ENCODE peak calls at places on chromosomes 6 and 20, in eight cellular contexts. H, V, Z, G, B, K, P and D are unnamed samples. For H3K9me3, the result is how much of the 10 kb centered on the place peaks cover.

GRCh38 chr6:39430968-39431523 is 108.5 kb upstream of the KCNK16 start:
- DNase-seq in V (peak), Z (peak), B (no peak), H (peak), G (no peak), K (no peak), P (no peak), D (peak)

GRCh38 chr6:148550569-148550968 is 196.3 kb upstream of the UST start:
- DNase-seq in P (no peak), K (no peak), B (no peak), Z (no peak), H (no peak), V (peak), G (no peak), D (no peak)

GRCh38 chr6:90393232-90393884 is 96.7 kb upstream of the BACH2 start:
- DNase-seq in P (peak), Z (peak), B (peak), V (peak), H (peak), G (peak), K (peak), D (no peak)

GRCh38 chr6:158737710-158738615 is 81.2 kb downstream of the EZR start:
- DNase-seq in V (peak), B (peak), Z (peak), G (no peak), P (no peak), K (peak), H (no peak), D (no peak)

GRCh38 chr6:146301760-146302159 is 241.9 kb upstream of the RAB32 start:
- DNase-seq in P (no peak), G (no peak), H (no peak), K (no peak), B (no peak), V (no peak), Z (no peak), D (no peak)

GRCh38 chr6:112330071-112330876 is 16.9 kb upstream of the RFPL4B start:
- DNase-seq in V (peak), Z (peak), K (no peak), P (no peak), B (peak), G (no peak), H (no peak), D (no peak)

GRCh38 chr6:19454296-19454998 is 382.7 kb upstream of the ID4 start:
- DNase-seq in V (no peak), B (no peak), P (no peak), G (no peak), H (no peak), K (no peak), Z (no peak), D (no peak)

GRCh38 chr20:7828437-7828836 is 111.8 kb downstream of the HAO1 start:
- DNase-seq in G (no peak), V (no peak), B (no peak), Z (peak), H (no peak), K (no peak), P (no peak), D (no peak)

GRCh38 chr6:53795254-53795701 is 473 bp downstream of the LRRC1 start:
- DNase-seq in P (no peak), Z (no peak), V (no peak), G (no peak), K (no peak), H (no peak), B (peak), D (no peak)

GRCh38 chr6:118249680-118250079 is 298.4 kb upstream of the PLN start:
- DNase-seq in G (no peak), B (no peak), Z (no peak), V (no peak), K (no peak), H (no peak), P (no peak), D (no peak)

GRCh38 chr6:3769610-3770009 is 18.1 kb upstream of the PXDC1 start:
- DNase-seq in K (no peak), H (no peak), V (peak), Z (peak), P (no peak), G (no peak), B (peak), D (no peak)

GRCh38 chr20:57851025-57851682 is 141.3 kb upstream of the PMEPA1 start:
- DNase-seq in H (no peak), V (no peak), P (no peak), G (no peak), B (no peak), Z (no peak), K (no peak), D (no peak)

GRCh38 chr6:137717074-137718073 is 149.7 kb upstream of the TNFAIP3 start:
- DNase-seq in K (no peak), B (peak), Z (no peak), H (no peak), G (no peak), P (no peak), V (peak), D (no peak)

GRCh38 chr6:162014069-162014811 is 713.3 kb downstream of the PRKN start:
- DNase-seq in B (no peak), G (no peak), K (no peak), H (peak), P (no peak), V (no peak), Z (no peak), D (no peak)

GRCh38 chr6:37244430-37245310 is 12.9 kb upstream of the TBC1D22B start:
- DNase-seq in K (no peak), Z (peak), G (no peak), B (peak), V (peak), H (no peak), P (peak), D (peak)

GRCh38 chr6:17197607-17198006 is 83.6 kb upstream of the RBM24 start:
- DNase-seq in K (no peak), B (no peak), P (no peak), H (no peak), Z (no peak), V (no peak), G (no peak), D (no peak)

GRCh38 chr6:161228911-161229591 is 44.8 kb downstream of the AGPAT4 start:
- DNase-seq in K (no peak), P (no peak), Z (peak), G (no peak), V (peak), H (no peak), B (peak), D (no peak)

GRCh38 chr6:81624443-81624842 is 128.0 kb downstream of the TENT5A start:
- DNase-seq in G (no peak), K (no peak), Z (no peak), V (no peak), B (no peak), H (no peak), P (no peak), D (no peak)

GRCh38 chr20:24765316-24766142 is 183.5 kb upstream of the CST7 start:
- DNase-seq in G (no peak), B (no peak), P (no peak), Z (no peak), V (no peak), H (no peak), K (no peak), D (no peak)

GRCh38 chr6:88840806-88841539 is 122.4 kb downstream of the RNGTT start:
- DNase-seq in B (no peak), K (no peak), P (no peak), H (no peak), G (no peak), V (peak), Z (no peak), D (no peak)

GRCh38 chr20:34375977-34376430 is 12.9 kb downstream of the ITCH start:
- DNase-seq in V (no peak), P (no peak), Z (no peak), B (no peak), K (no peak), H (no peak), G (no peak), D (no peak)

GRCh38 chr20:37898301-37899104 is 4.4 kb upstream of the VSTM2L start:
- DNase-seq in Z (peak), H (no peak), B (peak), P (no peak), V (peak), G (no peak), K (no peak), D (no peak)

DNA sequence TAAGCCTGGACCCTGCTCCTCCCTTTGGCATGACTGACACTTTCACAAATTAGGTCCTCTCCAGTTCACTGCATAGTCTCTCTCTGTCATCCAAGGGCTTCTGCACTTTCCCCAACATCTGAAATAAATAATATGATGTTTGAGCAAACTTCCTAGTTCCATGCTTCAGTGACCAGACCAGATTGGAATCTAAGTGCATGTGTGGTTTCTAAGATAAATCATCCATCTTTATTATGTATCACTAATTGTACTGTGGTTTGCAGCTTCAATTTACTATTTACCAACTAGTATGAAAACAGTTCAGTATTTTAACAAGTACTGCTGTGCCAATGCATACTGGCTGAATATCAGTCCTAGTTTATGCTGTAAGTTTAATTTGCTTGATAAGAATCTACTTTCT is 18.7 kb downstream of the SESN1 start:
- DNase-seq in B (no peak), G (no peak), V (peak), P (no peak), K (no peak), H (no peak), Z (peak), D (no peak)
- H3K4me3 ChIP-seq in B (no peak), G (no peak), V (no peak), P (no peak), K (no peak), H (no peak), Z (no peak), D (no peak)

GRCh38 chr6:33779305-33779704 is 9.6 kb downstream of the LEMD2 start:
- DNase-seq in Z (no peak), P (peak), B (no peak), V (no peak), G (no peak), H (peak), K (no peak), D (no peak)

GRCh38 chr6:33779895-33780294 is 9.0 kb downstream of the LEMD2 start:
- DNase-seq in B (no peak), K (no peak), H (no peak), V (no peak), P (no peak), G (no peak), Z (no peak), D (no peak)

GRCh38 chr6:33782561-33782960 is 6.4 kb downstream of the LEMD2 start:
- DNase-seq in B (no peak), P (no peak), V (no peak), Z (no peak), K (no peak), G (no peak), H (no peak), D (no peak)

GRCh38 chr6:33783781-33784520 is 5.0 kb downstream of the LEMD2 start:
- DNase-seq in H (no peak), K (no peak), B (no peak), G (no peak), Z (peak), V (no peak), P (no peak), D (peak)

DNA sequence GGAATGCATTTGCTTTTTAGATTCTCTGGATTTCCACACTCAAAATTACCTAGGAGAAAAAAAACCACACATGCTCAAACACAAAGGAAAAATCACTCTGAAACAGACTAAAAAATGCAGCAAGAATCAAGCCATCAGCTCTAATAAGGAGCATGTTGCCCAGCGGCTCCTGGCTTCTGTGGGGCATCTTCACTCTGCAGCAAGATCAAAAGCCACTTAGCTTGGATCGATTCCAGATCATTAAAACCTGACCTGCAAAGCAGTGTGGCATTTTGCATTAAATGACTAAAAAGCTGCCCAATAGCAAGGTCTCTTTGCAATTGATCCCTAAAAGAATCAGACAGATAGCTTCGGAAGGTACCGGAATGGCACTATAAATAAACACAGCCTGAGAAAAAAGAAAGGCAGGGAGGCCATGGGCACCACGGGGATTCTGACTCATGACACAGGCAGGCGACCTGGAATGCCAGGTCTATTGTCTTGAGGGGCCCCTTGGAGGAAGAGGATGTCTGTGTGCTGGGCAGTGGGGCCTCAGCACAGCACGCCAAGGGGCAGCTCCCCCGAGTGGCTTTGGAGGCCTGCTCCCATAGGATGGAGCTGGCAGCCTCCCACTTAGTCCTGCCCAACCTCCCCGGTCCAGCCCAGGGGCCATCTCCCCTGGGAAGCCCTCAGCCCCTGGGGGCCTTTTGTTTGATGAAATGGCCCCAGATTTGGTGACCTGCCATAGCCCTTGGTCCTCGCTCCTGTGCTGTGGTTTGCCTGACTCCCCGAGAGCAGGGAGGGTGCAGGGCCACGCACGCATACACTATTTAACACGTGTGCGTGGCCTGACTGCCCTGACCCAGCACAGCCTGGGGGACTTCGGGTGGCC is 7.6 kb downstream of the LEMD2 start:
- DNase-seq in H (no peak), P (no peak), V (peak), Z (peak), B (peak), G (no peak), K (peak), D (no peak)
- H3K9ac ChIP-seq in H (peak), P (peak), V (no peak), Z (peak), B (no peak), G (peak), K (peak), D (no peak)

DNA sequence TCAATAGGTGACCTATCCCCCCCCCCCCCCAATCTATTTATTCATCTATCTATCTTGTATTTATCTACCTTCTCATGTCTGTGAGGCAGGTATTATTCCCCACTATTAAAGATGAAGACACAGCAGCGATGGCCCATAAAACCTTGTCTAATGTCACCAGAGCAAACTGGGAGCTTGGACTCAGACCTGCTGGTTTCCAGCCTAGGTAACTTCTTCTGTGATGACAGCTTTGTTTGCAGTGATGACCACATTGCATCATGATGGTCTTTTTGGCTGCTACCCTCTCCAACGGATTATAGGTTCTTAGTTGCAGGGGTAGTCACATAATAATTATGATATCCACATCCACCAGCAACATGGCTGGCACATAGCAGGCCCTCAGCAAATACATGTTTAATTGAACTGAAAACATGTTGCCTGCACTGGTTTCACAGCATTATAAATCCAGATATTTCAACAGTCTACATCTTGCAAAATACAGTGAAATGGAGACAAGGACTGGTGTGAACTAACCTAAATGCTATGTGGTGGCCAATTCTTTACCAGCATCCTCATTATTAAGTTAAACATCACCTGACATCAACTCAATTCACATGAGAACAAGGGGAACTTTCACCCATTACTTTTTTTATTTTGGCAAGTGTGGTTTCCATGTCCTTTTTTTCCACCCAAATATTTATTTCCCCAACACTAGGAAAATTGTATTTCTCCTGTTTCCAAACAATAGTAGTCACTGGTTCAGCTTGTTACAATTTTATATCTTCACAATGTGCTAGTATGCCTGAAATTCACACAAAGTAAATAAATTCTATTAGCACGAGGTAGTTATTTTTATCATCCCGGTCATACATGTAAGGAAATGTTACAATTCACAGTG is 712.5 kb upstream of the NRSN1 start:
- DNase-seq in V (peak), Z (peak), H (no peak), B (no peak), P (no peak), K (no peak), G (no peak), D (no peak)
- H3K9me3 ChIP-seq in V (under half), Z (under half), H (under half), B (under half), P (under half), K (under half), G (under half), D (under half)

DNA sequence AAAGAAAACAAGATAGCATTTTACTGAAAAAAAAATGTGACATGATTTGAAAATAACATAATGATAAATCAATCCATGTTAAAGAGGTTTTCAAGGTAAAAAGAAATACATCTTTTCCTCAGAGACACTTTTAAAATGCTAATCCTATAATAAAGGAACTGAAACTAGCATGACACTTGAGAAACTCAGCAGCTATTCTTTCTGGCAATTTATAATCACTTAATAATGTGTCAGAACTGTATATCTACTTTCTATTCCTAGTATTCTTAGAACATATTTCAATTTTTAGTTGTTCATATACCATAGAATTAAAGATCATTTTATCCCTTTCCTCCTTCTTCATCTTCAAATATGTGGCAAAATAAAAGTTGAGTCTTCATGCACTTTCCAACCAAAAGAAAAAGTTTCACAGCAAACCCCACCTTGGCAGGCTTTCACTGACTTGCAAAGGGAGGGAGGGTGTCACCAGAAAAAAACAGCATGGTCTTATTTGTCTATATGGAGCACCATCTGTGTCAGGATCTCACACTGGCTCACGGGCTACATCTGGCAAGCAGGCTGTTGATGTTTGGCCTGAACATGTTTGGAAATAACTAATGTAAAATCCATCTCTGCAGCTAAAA is 48.5 kb downstream of the FHL5 start:
- DNase-seq in P (no peak), H (no peak), Z (no peak), K (no peak), B (no peak), G (no peak), V (no peak), D (no peak)
- H3K4me3 ChIP-seq in P (no peak), H (no peak), Z (no peak), K (no peak), B (no peak), G (no peak), V (no peak), D (no peak)

GRCh38 chr6:41408576-41408975 is 73.2 kb downstream of the NCR2 start:
- DNase-seq in V (no peak), B (no peak), Z (no peak), G (no peak), H (no peak), P (no peak), K (no peak), D (no peak)
- H3K9ac ChIP-seq in V (no peak), B (no peak), Z (no peak), G (no peak), H (no peak), P (no peak), K (no peak), D (no peak)

DNA sequence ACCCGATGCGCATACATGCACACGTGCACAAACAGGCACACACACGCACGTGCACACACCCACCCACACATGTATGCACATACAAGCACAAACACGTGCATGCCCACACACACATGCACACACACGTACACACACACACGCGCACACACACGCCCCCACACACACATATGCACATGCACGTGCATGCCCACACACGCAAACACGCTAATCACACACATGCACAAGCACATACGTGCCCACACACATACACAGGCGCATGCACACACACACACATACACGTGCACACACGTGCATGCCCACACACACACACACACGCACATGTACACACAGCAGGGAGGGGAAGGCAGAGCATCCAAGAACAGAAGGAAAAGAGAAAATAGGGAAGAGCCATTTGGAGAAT is 26.8 kb upstream of the CHRNA4 start:
- DNase-seq in Z (no peak), V (no peak), G (no peak), B (no peak), K (no peak), P (no peak), H (no peak), D (no peak)
- H3K9me3 ChIP-seq in Z (under half), V (under half), G (under half), B (under half), K (under half), P (under half), H (under half), D (under half)

GRCh38 chr6:52491203-52492069 is 71.3 kb downstream of the EFHC1 start:
- DNase-seq in Z (peak), P (no peak), G (no peak), B (no peak), K (no peak), H (no peak), V (peak), D (no peak)
- H3K4me3 ChIP-seq in Z (peak), P (no peak), G (no peak), B (no peak), K (no peak), H (no peak), V (no peak), D (no peak)